ENCODE peak calls at places on chromosomes 2 and 18, in four cellular contexts. K, M, Z and H are unnamed samples.

GRCh38 chr2:231012471-231012870 is 16.6 kb downstream of the SPATA3 start:
- DNase-seq in M (no peak), Z (no peak), K (no peak), H (no peak)

GRCh38 chr2:172460780-172461201 is 33.4 kb downstream of the ITGA6 start:
- DNase-seq in Z (no peak), K (no peak), M (no peak), H (no peak)

GRCh38 chr18:2515908-2516625 is 55.2 kb downstream of the METTL4 start:
- DNase-seq in K (no peak), Z (no peak), M (peak), H (no peak)

GRCh38 chr2:12120281-12121150 is 374.1 kb downstream of the LPIN1 start:
- DNase-seq in M (peak), K (no peak), Z (no peak), H (no peak)

GRCh38 chr2:240987588-240987987 is 10.8 kb upstream of the SNED1 start:
- DNase-seq in K (no peak), M (no peak), Z (no peak), H (peak)

GRCh38 chr2:51534176-51534575 is 502.2 kb upstream of the NRXN1 start:
- DNase-seq in Z (no peak), K (no peak), M (no peak), H (no peak)

GRCh38 chr2:101197215-101197745 is 46.1 kb upstream of the TBC1D8 start:
- DNase-seq in Z (no peak), M (no peak), K (no peak), H (no peak)

GRCh38 chr2:225889452-225889851 is 489.9 kb downstream of the NYAP2 start:
- DNase-seq in K (no peak), M (peak), Z (peak), H (no peak)

GRCh38 chr18:37179384-37179783 is 350.5 kb downstream of the KIAA1328 start:
- DNase-seq in Z (no peak), M (no peak), K (no peak), H (no peak)

GRCh38 chr2:240467659-240468299 is 32.3 kb downstream of the GPC1 start:
- DNase-seq in K (no peak), Z (no peak), M (no peak), H (no peak)

GRCh38 chr2:8324164-8324848 is 357.6 kb upstream of the ID2 start:
- DNase-seq in Z (peak), M (no peak), K (no peak), H (no peak)

GRCh38 chr2:195531754-195532153 is 125.3 kb upstream of the SLC39A10 start:
- DNase-seq in K (no peak), M (no peak), Z (no peak), H (no peak)

GRCh38 chr2:127166221-127166860 is 53.8 kb downstream of the CYP27C1 start:
- DNase-seq in Z (peak), K (no peak), M (no peak), H (no peak)

GRCh38 chr2:10384089-10384734 is 63.9 kb downstream of the ODC1 start:
- DNase-seq in M (no peak), Z (no peak), K (no peak), H (no peak)

GRCh38 chr2:178819147-178819875 is 12.1 kb upstream of the TTN start:
- DNase-seq in M (no peak), K (no peak), Z (no peak), H (no peak)
- TF ChIP-seq CTCF in M (no peak), K (no peak), Z (no peak), H (no peak)

GRCh38 chr2:201913197-201913596 is 106.9 kb downstream of the CDK15 start:
- DNase-seq in Z (no peak), M (no peak), K (no peak), H (no peak)

GRCh38 chr2:201916565-201916964 is 110.2 kb downstream of the CDK15 start:
- DNase-seq in M (no peak), K (no peak), Z (no peak), H (no peak)

GRCh38 chr2:201918981-201919380 is 112.6 kb downstream of the CDK15 start:
- DNase-seq in M (no peak), Z (no peak), K (no peak), H (no peak)

GRCh38 chr2:201911372-201911771 is 105.0 kb downstream of the CDK15 start:
- DNase-seq in Z (no peak), M (no peak), K (no peak), H (no peak)

GRCh38 chr2:201915446-201915845 is 109.1 kb downstream of the CDK15 start:
- DNase-seq in K (no peak), Z (no peak), M (no peak), H (no peak)
- TF ChIP-seq CTCF in K (no peak), Z (no peak), M (no peak), H (no peak)

DNA sequence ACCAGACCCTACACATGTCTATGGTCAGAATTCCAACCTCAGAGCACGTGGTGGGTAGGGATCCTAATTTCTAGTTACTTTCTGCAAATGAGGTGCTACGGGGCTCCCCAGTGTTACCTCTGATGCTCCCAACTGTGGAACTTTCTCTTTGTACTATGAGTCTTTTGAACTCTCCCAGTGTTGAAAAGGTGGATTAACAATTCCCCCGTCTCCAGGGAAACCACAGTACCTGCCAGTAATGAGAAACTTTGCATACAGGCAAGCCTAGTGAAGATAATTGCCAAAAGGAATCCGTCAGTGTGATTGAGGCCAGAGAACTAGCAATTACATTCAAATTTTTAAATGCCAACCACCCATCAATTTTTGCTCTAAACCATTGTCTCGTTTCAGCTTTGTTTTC is 129.0 kb upstream of the FOSL2 start:
- DNase-seq in K (no peak), M (no peak), Z (no peak), H (no peak)
- TF ChIP-seq CTCF in K (no peak), M (no peak), Z (no peak), H (no peak)

GRCh38 chr2:20225294-20226151 is 593 bp upstream of the SDC1 start:
- DNase-seq in M (peak), Z (peak), K (peak), H (peak)
- TF ChIP-seq CTCF in M (peak), Z (peak), K (no peak), H (peak)

GRCh38 chr2:219488844-219489194 is 9.9 kb upstream of the GMPPA start:
- DNase-seq in K (no peak), M (no peak), Z (no peak), H (no peak)

GRCh38 chr2:219490600-219491130 is 8.0 kb upstream of the GMPPA start:
- DNase-seq in Z (no peak), M (no peak), K (no peak), H (no peak)

GRCh38 chr2:219489315-219489714 is 9.4 kb upstream of the GMPPA start:
- DNase-seq in Z (no peak), K (no peak), M (no peak), H (no peak)

GRCh38 chr2:219491278-219491967 is 7.3 kb upstream of the GMPPA start:
- DNase-seq in K (no peak), M (no peak), Z (no peak), H (no peak)

DNA sequence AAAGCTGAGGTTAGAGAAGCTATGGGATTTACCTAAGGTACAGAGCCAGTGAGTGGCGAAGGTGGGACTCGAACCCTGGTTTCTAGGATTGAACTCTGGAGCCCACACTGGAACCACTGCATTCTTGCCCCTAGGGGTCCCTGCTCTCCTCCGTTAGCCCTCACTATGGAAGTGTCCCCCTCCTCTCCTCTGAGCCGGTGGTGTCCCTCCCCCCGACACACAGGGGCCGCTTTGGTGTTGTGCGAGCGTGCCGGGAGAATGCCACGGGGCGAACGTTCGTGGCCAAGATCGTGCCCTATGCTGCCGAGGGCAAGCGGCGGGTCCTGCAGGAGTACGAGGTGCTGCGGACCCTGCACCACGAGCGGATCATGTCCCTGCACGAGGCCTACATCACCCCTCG is 8.5 kb upstream of the GMPPA start:
- DNase-seq in Z (no peak), K (no peak), M (no peak), H (no peak)
- TF ChIP-seq CTCF in Z (peak), K (no peak), M (peak), H (no peak)

GRCh38 chr2:192029089-192029488 is 165.6 kb downstream of the TMEFF2 start:
- DNase-seq in M (peak), Z (no peak), K (no peak), H (no peak)
- TF ChIP-seq CTCF in M (peak), Z (no peak), K (no peak), H (no peak)

DNA sequence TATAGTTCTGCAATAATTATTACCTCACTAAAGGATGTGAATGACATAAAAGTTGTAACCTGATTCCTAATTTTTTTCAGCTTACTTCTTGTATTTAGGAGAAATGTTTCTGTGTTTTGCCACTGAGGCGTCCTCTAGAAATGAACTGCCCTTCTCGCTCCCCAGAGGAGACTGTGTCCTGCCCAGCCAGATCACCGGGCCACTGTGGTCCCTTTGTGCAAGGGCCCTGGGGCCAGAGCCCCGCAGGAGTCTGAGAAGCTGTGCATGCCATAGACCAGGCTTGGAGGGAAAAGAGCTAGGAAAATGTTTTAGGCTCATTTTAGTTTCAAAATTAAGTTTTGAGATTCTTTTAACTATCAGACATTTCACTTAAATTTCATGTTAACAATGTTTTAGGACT is 31.1 kb upstream of the LDLRAD4 start:
- DNase-seq in Z (no peak), M (no peak), K (no peak), H (no peak)
- TF ChIP-seq CTCF in Z (no peak), M (no peak), K (no peak), H (no peak)

DNA sequence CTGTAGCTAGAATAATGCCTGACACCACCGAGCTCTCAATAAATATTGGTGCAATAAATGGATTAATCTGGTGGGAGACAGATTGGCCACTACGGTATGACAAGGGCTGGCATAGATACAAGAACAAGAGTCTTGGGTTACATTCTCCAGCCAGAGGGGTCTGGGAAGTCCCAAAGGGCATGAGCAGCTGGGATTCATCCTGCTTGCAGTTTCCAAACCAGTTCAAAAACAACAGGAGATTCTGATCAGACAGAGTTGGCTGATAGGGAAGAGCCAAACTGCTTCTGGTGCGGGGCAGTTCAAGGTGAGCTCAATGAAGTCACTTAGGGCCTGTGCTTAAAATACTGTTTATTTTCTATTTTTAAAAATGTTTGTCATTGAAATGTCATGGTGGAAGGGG is 266.9 kb downstream of the TNS1 start:
- DNase-seq in M (no peak), K (no peak), Z (no peak), H (no peak)
- TF ChIP-seq CTCF in M (no peak), K (no peak), Z (no peak), H (no peak)